ENCODE peak calls at places on chromosomes 11 and 22, in seven cellular contexts. One of them, this sample, is unnamed.

GRCh38 chr11:73539506-73540084 is 58.3 kb downstream of the FAM168A start:
- DNase-seq in adrenal gland: no peak
- DNase-seq in mammary epithelial cell: no peak
- DNase-seq in upper lobe of right lung: no peak
- DNase-seq in lower leg skin: no peak
- DNase-seq in SK-N-SH: peak
- DNase-seq in cardiac fibroblast: no peak
- DNase-seq in this sample: no peak

GRCh38 chr22:42528591-42529307 is 9.2 kb upstream of the RRP7A start:
- DNase-seq in cardiac fibroblast: no peak
- DNase-seq in lower leg skin: no peak
- DNase-seq in SK-N-SH: peak
- DNase-seq in adrenal gland: no peak
- DNase-seq in mammary epithelial cell: no peak
- DNase-seq in upper lobe of right lung: no peak
- DNase-seq in this sample: no peak

GRCh38 chr11:36487619-36488018 is 22.5 kb downstream of the TRAF6 start:
- DNase-seq in mammary epithelial cell: no peak
- DNase-seq in upper lobe of right lung: no peak
- DNase-seq in lower leg skin: no peak
- DNase-seq in SK-N-SH: no peak
- DNase-seq in cardiac fibroblast: no peak
- DNase-seq in adrenal gland: no peak
- DNase-seq in this sample: no peak

GRCh38 chr11:27998552-27998951 is 109.4 kb downstream of the KIF18A start:
- DNase-seq in cardiac fibroblast: no peak
- DNase-seq in mammary epithelial cell: peak
- DNase-seq in upper lobe of right lung: no peak
- DNase-seq in adrenal gland: no peak
- DNase-seq in lower leg skin: no peak
- DNase-seq in SK-N-SH: no peak
- DNase-seq in this sample: no peak

GRCh38 chr22:25403752-25404471 is 160.6 kb upstream of the GRK3 start:
- DNase-seq in adrenal gland: no peak
- DNase-seq in cardiac fibroblast: peak
- DNase-seq in mammary epithelial cell: peak
- DNase-seq in SK-N-SH: peak
- DNase-seq in lower leg skin: no peak
- DNase-seq in upper lobe of right lung: no peak
- DNase-seq in this sample: no peak

GRCh38 chr11:74371269-74372039 is 26.8 kb downstream of the PGM2L1 start:
- DNase-seq in mammary epithelial cell: peak
- DNase-seq in SK-N-SH: no peak
- DNase-seq in adrenal gland: no peak
- DNase-seq in upper lobe of right lung: no peak
- DNase-seq in lower leg skin: no peak
- DNase-seq in cardiac fibroblast: peak
- DNase-seq in this sample: no peak

GRCh38 chr22:46096706-46097230 is 53.6 kb upstream of the PPARA start:
- DNase-seq in mammary epithelial cell: no peak
- DNase-seq in cardiac fibroblast: no peak
- DNase-seq in upper lobe of right lung: no peak
- DNase-seq in lower leg skin: no peak
- DNase-seq in SK-N-SH: no peak
- DNase-seq in adrenal gland: no peak
- DNase-seq in this sample: no peak

GRCh38 chr11:72735495-72736027 is 16.6 kb downstream of the ARAP1 start:
- DNase-seq in mammary epithelial cell: peak
- DNase-seq in SK-N-SH: peak
- DNase-seq in lower leg skin: no peak
- DNase-seq in adrenal gland: no peak
- DNase-seq in cardiac fibroblast: peak
- DNase-seq in upper lobe of right lung: no peak
- DNase-seq in this sample: no peak

GRCh38 chr11:9138612-9139579 is 47.5 kb upstream of the SCUBE2 start:
- DNase-seq in adrenal gland: peak
- DNase-seq in mammary epithelial cell: peak
- DNase-seq in upper lobe of right lung: no peak
- DNase-seq in lower leg skin: no peak
- DNase-seq in SK-N-SH: no peak
- DNase-seq in cardiac fibroblast: peak
- DNase-seq in this sample: peak

GRCh38 chr11:78742430-78742829 is 167.8 kb upstream of the NARS2 start:
- DNase-seq in lower leg skin: peak
- DNase-seq in mammary epithelial cell: peak
- DNase-seq in adrenal gland: no peak
- DNase-seq in cardiac fibroblast: no peak
- DNase-seq in SK-N-SH: no peak
- DNase-seq in upper lobe of right lung: peak
- DNase-seq in this sample: no peak

GRCh38 chr22:22787805-22788459 is 99.7 kb upstream of the IGLL5 start:
- DNase-seq in upper lobe of right lung: no peak
- DNase-seq in adrenal gland: peak
- DNase-seq in mammary epithelial cell: peak
- DNase-seq in SK-N-SH: peak
- DNase-seq in cardiac fibroblast: peak
- DNase-seq in lower leg skin: peak
- DNase-seq in this sample: no peak

GRCh38 chr22:42635531-42635930 is 4.9 kb downstream of the ATP5MGL start:
- DNase-seq in lower leg skin: peak
- DNase-seq in cardiac fibroblast: peak
- DNase-seq in upper lobe of right lung: no peak
- DNase-seq in SK-N-SH: no peak
- DNase-seq in mammary epithelial cell: peak
- DNase-seq in adrenal gland: peak
- DNase-seq in this sample: peak

GRCh38 chr11:112229746-112230433 is 3.7 kb downstream of the PTS start:
- DNase-seq in adrenal gland: no peak
- DNase-seq in upper lobe of right lung: no peak
- DNase-seq in mammary epithelial cell: no peak
- DNase-seq in cardiac fibroblast: peak
- DNase-seq in lower leg skin: no peak
- DNase-seq in SK-N-SH: no peak
- DNase-seq in this sample: no peak

GRCh38 chr11:43833657-43834073 is 47.0 kb upstream of the ALKBH3 start:
- DNase-seq in cardiac fibroblast: peak
- DNase-seq in lower leg skin: no peak
- DNase-seq in upper lobe of right lung: no peak
- DNase-seq in adrenal gland: no peak
- DNase-seq in SK-N-SH: peak
- DNase-seq in mammary epithelial cell: peak
- DNase-seq in this sample: no peak

GRCh38 chr11:15551897-15552851 is 437.5 kb downstream of the INSC start:
- DNase-seq in SK-N-SH: peak
- DNase-seq in adrenal gland: no peak
- DNase-seq in mammary epithelial cell: no peak
- DNase-seq in upper lobe of right lung: no peak
- DNase-seq in cardiac fibroblast: no peak
- DNase-seq in lower leg skin: no peak
- DNase-seq in this sample: no peak

GRCh38 chr22:40396882-40397281 is 26.5 kb downstream of the SGSM3 start:
- DNase-seq in cardiac fibroblast: peak
- DNase-seq in mammary epithelial cell: peak
- DNase-seq in SK-N-SH: peak
- DNase-seq in adrenal gland: no peak
- DNase-seq in lower leg skin: peak
- DNase-seq in upper lobe of right lung: no peak
- DNase-seq in this sample: peak

GRCh38 chr22:23122216-23122957 is 19.4 kb downstream of the RSPH14 start:
- DNase-seq in adrenal gland: no peak
- DNase-seq in lower leg skin: no peak
- DNase-seq in upper lobe of right lung: no peak
- DNase-seq in mammary epithelial cell: no peak
- DNase-seq in cardiac fibroblast: no peak
- DNase-seq in SK-N-SH: no peak
- DNase-seq in this sample: no peak

GRCh38 chr11:71252782-71253730 is 679 bp upstream of the SHANK2 start:
- DNase-seq in lower leg skin: no peak
- DNase-seq in upper lobe of right lung: peak
- DNase-seq in adrenal gland: no peak
- DNase-seq in mammary epithelial cell: no peak
- DNase-seq in cardiac fibroblast: peak
- DNase-seq in SK-N-SH: no peak
- DNase-seq in this sample: peak

GRCh38 chr11:44893250-44894216 is 57.1 kb downstream of the TP53I11 start:
- DNase-seq in upper lobe of right lung: no peak
- DNase-seq in SK-N-SH: peak
- DNase-seq in cardiac fibroblast: peak
- DNase-seq in mammary epithelial cell: no peak
- DNase-seq in lower leg skin: no peak
- DNase-seq in adrenal gland: peak
- DNase-seq in this sample: no peak

GRCh38 chr11:62146476-62147200 is 22.8 kb downstream of the INCENP start:
- DNase-seq in upper lobe of right lung: peak
- DNase-seq in mammary epithelial cell: no peak
- DNase-seq in lower leg skin: peak
- DNase-seq in adrenal gland: no peak
- DNase-seq in cardiac fibroblast: no peak
- DNase-seq in SK-N-SH: peak
- DNase-seq in this sample: no peak

GRCh38 chr22:24772493-24773220 is 1.9 kb downstream of the PIWIL3 start:
- DNase-seq in upper lobe of right lung: no peak
- DNase-seq in lower leg skin: peak
- DNase-seq in cardiac fibroblast: peak
- DNase-seq in mammary epithelial cell: peak
- DNase-seq in adrenal gland: peak
- DNase-seq in SK-N-SH: peak
- DNase-seq in this sample: no peak

GRCh38 chr22:40178417-40179409 is 988 bp downstream of the TNRC6B start:
- DNase-seq in upper lobe of right lung: no peak
- DNase-seq in adrenal gland: peak
- DNase-seq in lower leg skin: no peak
- DNase-seq in mammary epithelial cell: no peak
- DNase-seq in SK-N-SH: peak
- DNase-seq in cardiac fibroblast: peak
- DNase-seq in this sample: peak

DNA sequence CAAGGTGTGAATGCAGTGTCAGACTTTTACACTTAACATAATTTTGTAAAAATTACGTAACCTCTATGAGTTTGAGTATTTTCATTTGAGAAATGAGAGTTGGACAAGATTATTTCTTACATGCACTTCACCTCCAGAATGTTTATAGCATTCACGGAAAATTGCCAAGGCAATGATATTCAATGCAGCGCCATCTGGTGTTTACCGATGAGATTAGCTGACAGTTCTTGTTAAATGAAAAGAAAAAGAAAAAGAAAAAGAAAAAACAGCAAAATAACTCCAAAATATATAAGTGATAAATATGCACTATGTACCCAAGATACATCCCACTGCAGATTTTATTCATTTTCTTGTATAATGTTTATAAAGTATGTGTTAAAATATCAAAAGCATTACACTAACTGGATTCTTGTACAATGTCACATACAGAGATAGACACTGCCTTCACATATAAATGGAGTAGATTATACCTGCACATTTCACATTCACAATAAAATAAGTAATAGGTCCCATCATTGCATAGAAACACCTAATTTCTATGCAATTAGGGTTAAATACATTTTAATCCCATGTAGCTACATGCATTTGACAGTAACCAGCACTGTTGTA is 976.3 kb upstream of the FAT3 start:
- DNase-seq in cardiac fibroblast: peak
- DNase-seq in lower leg skin: no peak
- DNase-seq in SK-N-SH: no peak
- DNase-seq in upper lobe of right lung: no peak
- DNase-seq in adrenal gland: peak
- DNase-seq in mammary epithelial cell: peak
- DNase-seq in this sample: peak
- TF ChIP-seq CTCF in cardiac fibroblast: peak
- TF ChIP-seq CTCF in lower leg skin: no peak
- TF ChIP-seq CTCF in SK-N-SH: peak
- TF ChIP-seq CTCF in upper lobe of right lung: peak
- TF ChIP-seq CTCF in adrenal gland: peak
- TF ChIP-seq CTCF in mammary epithelial cell: peak
- TF ChIP-seq CTCF in this sample: peak

GRCh38 chr11:47524200-47524874 is 28.6 kb downstream of the CELF1 start:
- DNase-seq in adrenal gland: no peak
- DNase-seq in lower leg skin: no peak
- DNase-seq in cardiac fibroblast: peak
- DNase-seq in upper lobe of right lung: no peak
- DNase-seq in mammary epithelial cell: peak
- DNase-seq in SK-N-SH: peak
- DNase-seq in this sample: no peak
- H3K4me3 ChIP-seq in adrenal gland: no peak
- H3K4me3 ChIP-seq in lower leg skin: no peak
- H3K4me3 ChIP-seq in cardiac fibroblast: no peak
- H3K4me3 ChIP-seq in upper lobe of right lung: no peak
- H3K4me3 ChIP-seq in mammary epithelial cell: no peak
- H3K4me3 ChIP-seq in SK-N-SH: peak
- H3K4me3 ChIP-seq in this sample: no peak

DNA sequence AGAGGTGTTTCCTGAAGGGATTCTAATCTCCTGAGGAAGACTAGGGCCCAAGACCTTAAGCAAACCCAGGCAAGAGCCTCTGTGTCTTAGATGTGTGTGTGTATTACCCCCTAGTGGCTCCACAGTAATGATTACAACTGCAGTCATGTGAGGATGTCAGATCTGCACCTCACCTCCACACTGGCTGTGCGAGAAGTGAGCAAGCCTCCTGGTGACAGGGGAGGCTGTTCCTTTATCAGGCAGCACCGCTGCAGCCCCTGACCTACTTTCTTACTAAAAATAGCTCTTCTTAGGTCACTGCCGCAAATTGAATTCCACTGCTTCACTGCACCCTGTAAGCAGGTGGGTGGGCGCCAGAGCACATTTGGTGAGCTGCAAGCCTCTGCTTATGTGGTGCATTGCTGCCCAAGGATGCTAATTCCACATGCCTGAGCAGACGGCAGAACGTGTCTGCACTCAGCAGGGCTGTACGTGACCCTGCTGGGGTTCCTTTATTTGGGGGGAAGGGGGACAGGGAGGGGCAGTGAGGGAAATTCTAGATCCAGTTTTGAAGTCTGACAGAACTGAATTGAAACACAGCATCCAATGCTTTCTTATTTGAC is 112.4 kb downstream of the KCNC1 start:
- DNase-seq in cardiac fibroblast: peak
- DNase-seq in upper lobe of right lung: no peak
- DNase-seq in lower leg skin: no peak
- DNase-seq in SK-N-SH: no peak
- DNase-seq in mammary epithelial cell: peak
- DNase-seq in adrenal gland: peak
- DNase-seq in this sample: no peak
- TF ChIP-seq CTCF in cardiac fibroblast: peak
- TF ChIP-seq CTCF in upper lobe of right lung: no peak
- TF ChIP-seq CTCF in lower leg skin: no peak
- TF ChIP-seq CTCF in SK-N-SH: peak
- TF ChIP-seq CTCF in mammary epithelial cell: peak
- TF ChIP-seq CTCF in adrenal gland: no peak
- TF ChIP-seq CTCF in this sample: no peak

DNA sequence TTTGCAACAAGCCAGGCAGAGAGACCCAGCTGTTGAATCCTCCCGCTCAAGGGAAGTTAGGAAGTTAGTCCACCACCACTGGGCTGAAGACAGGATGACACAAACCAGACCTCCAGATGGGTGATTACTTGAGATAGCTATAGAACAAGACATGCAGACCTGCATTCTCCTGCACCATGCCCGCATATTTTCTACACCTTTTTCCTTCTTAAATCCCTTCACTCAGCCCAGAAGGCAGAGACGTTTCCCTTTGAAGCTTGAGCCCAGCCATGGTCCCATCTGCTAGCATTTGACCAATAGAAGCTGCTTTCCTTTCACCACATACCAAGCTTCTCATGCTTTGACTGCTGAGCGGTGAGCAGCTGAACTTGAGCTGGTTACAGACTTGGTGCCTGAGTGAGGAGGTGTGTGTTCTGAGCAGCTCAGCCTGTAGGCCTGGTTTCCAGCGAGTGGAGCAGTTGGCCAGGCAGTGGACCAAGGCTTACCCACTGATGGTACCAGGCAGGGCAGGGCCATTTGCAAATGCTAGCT is 29.2 kb upstream of the CBX6 start:
- DNase-seq in cardiac fibroblast: no peak
- DNase-seq in adrenal gland: no peak
- DNase-seq in SK-N-SH: peak
- DNase-seq in upper lobe of right lung: no peak
- DNase-seq in lower leg skin: no peak
- DNase-seq in mammary epithelial cell: no peak
- DNase-seq in this sample: no peak
- H3K4me3 ChIP-seq in cardiac fibroblast: no peak
- H3K4me3 ChIP-seq in adrenal gland: no peak
- H3K4me3 ChIP-seq in SK-N-SH: no peak
- H3K4me3 ChIP-seq in upper lobe of right lung: no peak
- H3K4me3 ChIP-seq in lower leg skin: no peak
- H3K4me3 ChIP-seq in mammary epithelial cell: no peak
- H3K4me3 ChIP-seq in this sample: no peak